ENCODE peak calls at places on chromosomes 4 and X, in four cellular contexts. U is SK-N-SH, L is GM12878, R is K562. N is an unnamed sample.

GRCh38 chr4:65367306-65367705 is 303.0 kb downstream of the EPHA5 start:
- DNase-seq in U (no peak), R (no peak), L (no peak), N (no peak)

GRCh38 chr4:78529569-78530209 is 21.9 kb upstream of the ANXA3 start:
- DNase-seq in U (no peak), R (no peak), L (no peak), N (no peak)

GRCh38 chr4:8919651-8920288 is 48.1 kb upstream of the HMX1 start:
- DNase-seq in R (peak; percentile 1), U (no peak), L (no peak), N (no peak)

GRCh38 chrX:12360389-12360788 is 222.1 kb downstream of the FRMPD4 start:
- DNase-seq in U (no peak), L (no peak), R (no peak), N (no peak)

GRCh38 chr4:8540072-8540471 is 40.1 kb upstream of the GPR78 start:
- DNase-seq in L (peak; percentile 28), R (no peak), U (no peak), N (no peak)

GRCh38 chr4:146329042-146329716 is 114.8 kb downstream of the REELD1 start:
- DNase-seq in R (no peak), L (no peak), U (no peak), N (no peak)

GRCh38 chrX:100659431-100660137 is 15.6 kb downstream of the SRPX2 start:
- DNase-seq in U (no peak), L (no peak), R (no peak), N (no peak)

GRCh38 chr4:135277116-135277979 is 1075.8 kb upstream of the PABPC4L start:
- DNase-seq in U (no peak), L (no peak), R (no peak), N (no peak)

GRCh38 chr4:155032521-155033229 is 175.8 kb upstream of the NPY2R start:
- DNase-seq in U (no peak), L (peak; percentile 63), R (no peak), N (no peak)

GRCh38 chr4:112348488-112349158 is 51.5 kb downstream of the ALPK1 start:
- DNase-seq in L (no peak), U (peak; percentile 57), R (no peak), N (no peak)

GRCh38 chr4:2534904-2535385 is 1.5 kb upstream of the FAM193A start:
- DNase-seq in R (no peak), L (no peak), U (peak; percentile 40), N (no peak)

GRCh38 chr4:97590266-97590665 is 553.0 kb downstream of the STPG2 start:
- DNase-seq in R (no peak), L (no peak), U (no peak), N (no peak)

GRCh38 chr4:54575919-54576318 is 81.8 kb upstream of the KIT start:
- DNase-seq in U (no peak), R (no peak), L (no peak), N (no peak)

GRCh38 chr4:178196751-178197150 is 754.5 kb upstream of the AGA start:
- DNase-seq in L (no peak), U (no peak), R (no peak), N (no peak)

GRCh38 chrX:129523076-129524055 is at the start of gene SMARCA1:
- DNase-seq in U (peak; percentile 91), L (no peak), R (peak; percentile 11), N (no peak)

GRCh38 chr4:78779280-78779679 is 3.1 kb downstream of the BMP2K start:
- DNase-seq in R (no peak), L (no peak), U (no peak), N (no peak)

GRCh38 chrX:150848914-150849365 is 49.5 kb downstream of the CD99L2 start:
- DNase-seq in U (no peak), L (no peak), R (no peak), N (peak; percentile 63)

GRCh38 chrX:132692066-132692465 is 203.2 kb upstream of the MBNL3 start:
- DNase-seq in L (no peak), U (no peak), R (no peak), N (no peak)

GRCh38 chr4:185738038-185738552 is 73.9 kb downstream of the SORBS2 start:
- DNase-seq in U (no peak), R (no peak), L (no peak), N (no peak)

GRCh38 chr4:152257601-152258066 is 278.3 kb downstream of the FBXW7 start:
- DNase-seq in U (no peak), L (no peak), R (no peak), N (no peak)

GRCh38 chr4:25908491-25908901 is 5.5 kb upstream of the SMIM20 start:
- DNase-seq in U (no peak), R (no peak), L (no peak), N (no peak)

GRCh38 chr4:41442818-41443217 is 95.1 kb upstream of the LIMCH1 start:
- DNase-seq in U (no peak), R (no peak), L (no peak), N (no peak)
- TF ChIP-seq POLR2AphosphoS5 in U (no peak), R (no peak), L (no peak), N (no peak)

GRCh38 chr4:75516144-75516543 is 1.9 kb downstream of the THAP6 start:
- DNase-seq in L (no peak), R (no peak), U (no peak), N (no peak)

GRCh38 chr4:75513529-75514130 is 573 bp downstream of the RCHY1 start:
- DNase-seq in L (no peak), U (no peak), R (no peak), N (no peak)

GRCh38 chr4:75514131-75514948 is at the start of the genes RCHY1 and THAP6:
- DNase-seq in R (peak; percentile 84), L (peak; percentile 78), U (peak; percentile 90), N (peak; percentile 97)

GRCh38 chr4:75512336-75513211 is 1.6 kb downstream of the RCHY1 start:
- DNase-seq in L (peak; percentile 13), R (peak; percentile 57), U (no peak), N (peak; percentile 61)

GRCh38 chr4:75514949-75515612 is 808 bp downstream of the THAP6 start:
- DNase-seq in R (no peak), U (peak; percentile 7), L (peak; percentile 32), N (no peak)
- TF ChIP-seq GABPA in R (no peak), U (no peak), L (no peak), N (no peak)

GRCh38 chr4:159504634-159505033 is 401.8 kb downstream of the RAPGEF2 start:
- DNase-seq in L (no peak), U (no peak), R (no peak), N (no peak)
- TF ChIP-seq REST in L (no peak), U (no peak), R (no peak), N (no peak)

DNA sequence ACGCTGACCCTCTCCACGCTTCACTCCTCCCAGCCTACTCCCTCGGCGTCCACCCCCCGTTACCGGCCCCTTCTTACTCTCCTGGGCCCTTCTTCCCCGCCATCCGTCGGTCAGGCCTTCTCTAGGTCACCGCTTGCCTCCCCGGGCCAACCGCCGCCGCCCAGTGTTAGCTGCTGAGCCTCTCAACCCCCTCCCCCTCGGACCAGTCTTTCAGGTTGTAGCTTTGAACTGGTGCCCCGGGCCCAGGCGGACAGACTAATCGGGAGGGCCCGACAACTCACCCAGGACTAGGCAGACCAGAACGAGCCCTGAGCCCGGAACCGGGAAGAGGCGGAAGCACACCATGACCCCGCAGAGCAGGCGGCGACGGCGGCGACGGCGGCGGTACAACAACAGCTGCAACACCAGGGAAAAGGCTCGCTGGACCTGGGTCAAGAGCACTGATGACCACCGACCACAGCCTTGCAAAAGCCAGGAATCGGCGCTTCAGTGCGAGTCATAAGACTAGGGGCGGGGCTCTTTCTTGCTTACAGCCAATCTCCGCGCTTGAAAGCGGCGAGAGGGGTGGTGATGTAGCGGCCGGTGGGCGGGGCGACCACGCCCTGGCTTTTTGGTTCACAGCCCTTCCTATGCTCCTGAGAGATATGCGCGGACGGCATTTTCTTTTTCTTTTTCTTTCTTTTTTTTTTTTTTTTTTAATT is at the start of gene LAMP2:
- DNase-seq in L (peak; percentile 30), R (peak; percentile 89), U (peak; percentile 83), N (peak; percentile 73)
- TF ChIP-seq POLR2AphosphoS5 in L (peak; percentile 61), R (peak; percentile 67), U (peak; percentile 92), N (peak; percentile 54)

GRCh38 chrX:67555578-67556203 is 11.9 kb downstream of the AR start:
- DNase-seq in L (no peak), R (peak; percentile 38), U (peak; percentile 45), N (peak; percentile 32)
- TF ChIP-seq GABPA in L (no peak), R (no peak), U (no peak), N (no peak)

DNA sequence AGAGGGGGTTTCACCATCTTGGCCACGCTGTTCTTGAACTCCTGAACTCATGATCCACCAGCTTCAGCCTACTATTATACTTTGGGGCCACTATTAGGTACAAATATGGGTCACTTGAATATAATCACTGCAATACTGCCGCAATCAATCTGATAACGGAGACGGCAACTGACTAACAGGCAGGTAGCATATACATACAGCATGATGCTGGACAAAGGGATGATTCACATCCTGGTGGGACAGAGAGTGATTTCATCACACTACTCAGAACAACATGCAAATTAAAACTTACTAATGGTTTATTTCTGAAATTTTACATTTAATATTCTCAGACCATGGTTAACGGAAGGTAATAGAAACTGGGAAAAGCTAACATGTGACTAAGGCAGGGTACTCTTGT is 10.9 kb downstream of the LRBA start:
- DNase-seq in R (no peak), U (no peak), L (no peak), N (no peak)
- TF ChIP-seq REST in R (no peak), U (no peak), L (no peak), N (no peak)

GRCh38 chrX:120264315-120264714 is 13.7 kb downstream of the ZBTB33 start:
- DNase-seq in L (no peak), U (no peak), R (no peak), N (no peak)

GRCh38 chrX:120270567-120270966 is 20.0 kb downstream of the ZBTB33 start:
- DNase-seq in L (no peak), U (no peak), R (no peak), N (no peak)

GRCh38 chrX:120271218-120271617 is 20.6 kb downstream of the ZBTB33 start:
- DNase-seq in R (no peak), L (no peak), U (peak; percentile 5), N (no peak)

GRCh38 chrX:120274145-120274544 is 23.5 kb downstream of the ZBTB33 start:
- DNase-seq in L (no peak), R (no peak), U (no peak), N (no peak)

DNA sequence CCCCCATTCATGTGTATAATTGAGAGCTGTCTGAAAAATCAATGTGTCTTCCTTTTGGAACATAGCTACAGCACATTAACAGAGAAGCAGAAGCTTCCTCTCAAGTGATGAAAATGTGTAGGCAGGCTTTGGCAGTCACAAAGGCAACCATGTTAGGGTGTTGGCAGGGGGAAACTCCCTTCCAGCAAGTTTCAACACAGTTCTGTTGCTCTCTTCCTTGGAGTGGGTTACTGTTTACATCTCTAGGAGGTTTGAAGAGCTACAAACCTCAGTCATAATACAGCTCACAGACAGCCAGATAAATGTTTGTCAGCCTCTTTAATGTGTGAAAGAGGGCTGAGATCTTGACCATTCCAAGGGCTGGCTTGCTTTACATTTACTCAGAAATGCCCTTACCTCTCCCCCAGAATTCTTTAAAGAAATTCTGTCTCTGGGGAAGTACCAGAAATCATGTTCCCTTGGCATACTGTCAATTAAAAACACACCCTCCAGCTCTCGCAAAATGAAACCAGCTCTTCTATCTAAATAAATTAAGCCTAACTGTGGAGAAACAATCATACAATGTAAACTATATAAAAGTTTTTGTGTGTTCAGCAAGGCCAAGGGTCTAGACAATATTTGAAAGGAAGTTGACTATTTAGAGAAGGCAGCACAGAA is 18.9 kb downstream of the ZBTB33 start:
- DNase-seq in R (no peak), U (no peak), L (no peak), N (no peak)
- TF ChIP-seq POLR2AphosphoS5 in R (no peak), U (no peak), L (no peak), N (no peak)